ENCODE peak calls at places on chromosomes 12 and 14, in seven cellular contexts. W, V, N, J, I, X and P are unnamed samples.
A peak's percentile ranks its signal among the peaks of the same experiment; 100 is the strongest.

GRCh38 chr12:6866163-6866919 is 990 bp upstream of the TPI1 start:
- DNase-seq in V (no peak), I (no peak), X (peak; percentile 36), N (no peak), W (no peak), J (no peak), P (peak; percentile 49)

GRCh38 chr12:50979369-50980052 is 27.2 kb downstream of the HIGD1C start:
- DNase-seq in J (no peak), I (no peak), N (no peak), V (no peak), W (no peak), X (no peak), P (no peak)

GRCh38 chr14:96072076-96072475 is 32.9 kb downstream of the C14orf132 start:
- DNase-seq in I (no peak), N (no peak), X (no peak), W (no peak), J (no peak), V (no peak), P (no peak)

GRCh38 chr12:112950701-112951100 is 12.4 kb downstream of the OAS3 start:
- DNase-seq in X (no peak), J (no peak), I (no peak), N (no peak), V (no peak), W (no peak), P (no peak)

GRCh38 chr12:27179399-27180214 is 64.5 kb upstream of the STK38L start:
- DNase-seq in X (no peak), N (no peak), J (no peak), V (no peak), I (no peak), W (peak; percentile 25), P (no peak)

GRCh38 chr12:130137141-130138018 is 24.9 kb upstream of the FZD10 start:
- DNase-seq in I (no peak), N (no peak), J (no peak), V (no peak), X (no peak), W (no peak), P (no peak)

GRCh38 chr14:93997082-93997481 is at the start of gene CCDC197:
- DNase-seq in W (no peak), J (no peak), I (no peak), X (no peak), N (no peak), V (no peak), P (no peak)

GRCh38 chr12:57280234-57281062 is 29.5 kb upstream of the STAC3 start:
- DNase-seq in J (peak; percentile 60), V (no peak), N (peak; percentile 70), X (peak; percentile 61), W (peak; percentile 11), I (peak; percentile 73), P (peak; percentile 50)

GRCh38 chr14:86221755-86222154 is 691.8 kb downstream of the FLRT2 start:
- DNase-seq in I (no peak), N (no peak), V (no peak), W (no peak), X (no peak), J (no peak), P (no peak)

GRCh38 chr14:29222671-29223268 is 456.2 kb downstream of the FOXG1 start:
- DNase-seq in N (peak; percentile 27), J (no peak), I (no peak), X (no peak), V (peak; percentile 45), W (no peak), P (no peak)

GRCh38 chr14:58783801-58784511 is 146.2 kb downstream of the DACT1 start:
- DNase-seq in W (no peak), N (no peak), I (no peak), X (no peak), V (no peak), J (no peak), P (no peak)

GRCh38 chr14:55084648-55085441 is 33.4 kb downstream of the MAPK1IP1L start:
- DNase-seq in J (no peak), N (no peak), V (no peak), I (no peak), X (no peak), W (no peak), P (no peak)

GRCh38 chr12:121531356-121531750 is 49.5 kb downstream of the KDM2B start:
- DNase-seq in J (no peak), W (no peak), I (no peak), X (no peak), N (no peak), V (no peak), P (no peak)

GRCh38 chr12:121532503-121533390 is 48.1 kb downstream of the KDM2B start:
- DNase-seq in W (no peak), X (no peak), V (no peak), N (no peak), I (no peak), J (no peak), P (no peak)

GRCh38 chr12:121534495-121535148 is 46.2 kb downstream of the KDM2B start:
- DNase-seq in W (no peak), N (no peak), I (no peak), X (no peak), V (no peak), J (no peak), P (no peak)

GRCh38 chr12:121535150-121536057 is 45.4 kb downstream of the KDM2B start:
- DNase-seq in N (no peak), V (no peak), I (peak; percentile 19), X (peak; percentile 43), W (no peak), J (no peak), P (no peak)

DNA sequence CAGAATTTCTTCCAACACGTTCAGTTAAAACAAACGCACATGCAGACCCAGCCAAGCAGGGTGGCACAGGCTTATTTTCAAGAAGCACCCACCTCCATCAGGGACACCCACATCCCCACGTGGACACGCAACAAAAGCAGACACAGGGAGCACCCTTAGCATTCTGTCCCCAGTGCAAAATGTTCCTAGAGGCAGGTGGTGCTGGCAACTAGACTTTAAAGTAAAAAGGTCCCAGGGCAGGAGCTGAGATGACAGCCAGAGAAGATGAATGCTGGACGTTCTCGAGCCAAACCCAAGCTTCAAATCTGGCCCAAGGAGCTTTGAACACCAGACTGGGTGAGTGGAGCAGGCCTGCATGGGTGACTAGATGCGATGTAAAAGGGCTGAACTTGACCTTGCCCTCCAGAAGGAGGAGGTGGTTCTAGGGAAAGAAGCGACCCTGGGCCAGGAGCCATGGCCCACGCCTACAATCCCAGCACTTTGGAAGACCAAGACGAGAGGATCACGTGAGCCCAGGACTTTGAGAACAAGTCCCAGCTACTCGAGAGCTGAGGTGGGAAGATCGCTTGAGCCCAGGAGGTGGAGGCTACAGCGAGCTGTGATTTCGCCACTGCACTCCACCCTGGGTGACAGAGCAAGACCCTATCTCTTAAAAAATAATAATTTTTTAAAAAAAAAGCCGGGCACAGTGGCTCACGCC is 47.3 kb downstream of the KDM2B start:
- DNase-seq in N (no peak), X (no peak), I (no peak), W (no peak), J (no peak), V (no peak), P (no peak)
- H3K4me1 ChIP-seq in N (peaks cover 17% of the 10 kb centered on the region), X (peaks cover 32% of the 10 kb centered on the region), I (peaks cover 10% of the 10 kb centered on the region), W (peaks cover 8% of the 10 kb centered on the region), J (peaks cover 10% of the 10 kb centered on the region), V (peaks cover 29% of the 10 kb centered on the region), P (peaks cover 8% of the 10 kb centered on the region)

GRCh38 chr12:124683330-124683662 is 115.9 kb upstream of the NCOR2 start:
- DNase-seq in X (no peak), W (no peak), V (peak; percentile 78), N (peak; percentile 94), J (no peak), I (peak; percentile 51), P (no peak)
- H3K4me1 ChIP-seq in X (peaks cover 38% of the 10 kb centered on the region), W (peaks cover 45% of the 10 kb centered on the region), V (peaks cover 33% of the 10 kb centered on the region), N (peaks cover 62% of the 10 kb centered on the region), J (peaks cover 27% of the 10 kb centered on the region), I (peaks cover 11% of the 10 kb centered on the region), P (no peaks in the 10 kb centered on the region)

GRCh38 chr12:11752403-11753150 is 103.1 kb downstream of the ETV6 start:
- DNase-seq in W (no peak), N (no peak), X (no peak), I (no peak), J (no peak), V (no peak), P (no peak)

GRCh38 chr12:11753151-11753501 is 103.7 kb downstream of the ETV6 start:
- DNase-seq in V (no peak), I (peak; percentile 57), J (no peak), N (no peak), X (no peak), W (no peak), P (no peak)

GRCh38 chr12:11753826-11754225 is 104.4 kb downstream of the ETV6 start:
- DNase-seq in V (no peak), X (no peak), I (no peak), W (no peak), N (no peak), J (no peak), P (no peak)

GRCh38 chr12:11755311-11755930 is 105.9 kb downstream of the ETV6 start:
- DNase-seq in N (no peak), I (no peak), X (no peak), V (no peak), W (no peak), J (no peak), P (no peak)

DNA sequence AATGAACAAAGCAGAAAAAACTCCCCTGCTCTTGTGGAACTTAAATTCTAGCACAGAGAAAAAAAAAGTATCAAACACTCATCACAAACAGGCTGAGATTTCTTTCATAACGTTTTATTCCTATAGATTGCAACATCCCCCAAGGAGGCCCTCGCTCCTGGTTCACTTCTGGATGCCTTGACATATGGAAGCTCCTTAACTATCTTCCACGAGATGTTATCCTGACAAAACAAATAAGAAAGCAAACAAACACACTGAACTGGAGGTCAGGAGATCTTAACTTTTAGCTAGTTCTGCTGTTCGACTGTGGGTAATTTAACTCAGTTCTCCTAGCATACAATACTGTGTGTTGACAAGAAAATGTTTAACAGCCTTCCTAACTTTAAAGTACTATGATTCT is 104.8 kb downstream of the ETV6 start:
- DNase-seq in W (no peak), I (no peak), J (no peak), V (no peak), N (no peak), X (no peak), P (no peak)
- H3K4me1 ChIP-seq in W (peaks cover 64% of the 10 kb centered on the region), I (peaks cover 29% of the 10 kb centered on the region), J (no peaks in the 10 kb centered on the region), V (no peaks in the 10 kb centered on the region), N (no peaks in the 10 kb centered on the region), X (peaks cover 8% of the 10 kb centered on the region), P (peaks cover 13% of the 10 kb centered on the region)

DNA sequence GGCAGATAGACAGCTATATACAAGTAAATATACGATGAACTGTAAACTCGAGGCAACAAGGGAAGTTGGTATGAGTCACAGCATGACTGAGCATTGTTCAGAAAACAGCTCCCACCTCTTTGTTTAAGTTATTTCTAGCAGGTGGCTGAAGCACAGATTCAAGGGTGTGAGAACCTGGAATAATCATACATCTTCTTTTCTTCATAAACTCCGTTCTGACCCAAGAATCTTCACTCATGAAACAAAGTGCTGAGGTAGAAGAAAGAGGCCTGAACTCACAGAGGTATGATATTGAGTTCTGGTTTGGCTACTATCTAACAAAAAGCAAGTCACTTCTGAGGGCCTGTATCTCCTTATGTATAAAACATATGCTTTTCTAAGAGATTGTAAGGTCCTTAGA is 364.1 kb upstream of the KITLG start:
- DNase-seq in N (no peak), X (no peak), V (no peak), W (no peak), J (no peak), I (no peak), P (no peak)
- H3K4me1 ChIP-seq in N (peaks cover 42% of the 10 kb centered on the region), X (no peaks in the 10 kb centered on the region), V (no peaks in the 10 kb centered on the region), W (no peaks in the 10 kb centered on the region), J (no peaks in the 10 kb centered on the region), I (no peaks in the 10 kb centered on the region), P (no peaks in the 10 kb centered on the region)